ENCODE peak calls at places on chromosome 12, in five cellular contexts. S, C, I, W and K are unnamed samples.

GRCh38 chr12:117028254-117028653 is 71.0 kb downstream of the TESC start:
- DNase-seq in W (peak; percentile 56), I (no peak), S (no peak), C (no peak), K (no peak)

GRCh38 chr12:91256471-91256870 is 73.9 kb upstream of the DCN start:
- DNase-seq in S (peak; percentile 47), C (no peak), I (no peak), W (no peak), K (no peak)

GRCh38 chr12:64082866-64083268 is 139.2 kb downstream of the KICS2 start:
- DNase-seq in W (no peak), I (no peak), S (no peak), C (no peak), K (peak; percentile 75)

GRCh38 chr12:68477906-68478305 is 132.8 kb upstream of the RAP1B start:
- DNase-seq in I (no peak), W (no peak), C (no peak), S (no peak), K (no peak)

GRCh38 chr12:53289891-53290290 is 5.5 kb upstream of the PFDN5 start:
- DNase-seq in C (no peak), W (no peak), S (no peak), I (no peak), K (no peak)

GRCh38 chr12:132851465-132851864 is 22.8 kb upstream of the GOLGA3 start:
- DNase-seq in S (no peak), I (no peak), C (no peak), W (no peak), K (no peak)

GRCh38 chr12:20486233-20486632 is 117.9 kb downstream of the PDE3A start:
- DNase-seq in I (no peak), C (no peak), S (no peak), W (no peak), K (peak; percentile 24)

GRCh38 chr12:100576311-100577036 is 3.0 kb downstream of the GAS2L3 start:
- DNase-seq in S (peak; percentile 44), C (no peak), W (no peak), I (no peak), K (no peak)

GRCh38 chr12:13707829-13708228 is 273.6 kb downstream of the GRIN2B start:
- DNase-seq in C (no peak), S (no peak), I (no peak), W (no peak), K (no peak)

GRCh38 chr12:31650927-31651326 is 8.6 kb upstream of the ETFBKMT start:
- DNase-seq in S (no peak), W (peak; percentile 35), C (no peak), I (no peak), K (no peak)

GRCh38 chr12:110245278-110245868 is 35.7 kb upstream of the ATP2A2 start:
- DNase-seq in W (peak; percentile 52), S (no peak), C (no peak), I (peak; percentile 43), K (no peak)

GRCh38 chr12:121799175-121799841 is 4.5 kb upstream of the SETD1B start:
- DNase-seq in C (peak; percentile 89), S (no peak), W (peak; percentile 75), I (no peak), K (peak; percentile 93)

GRCh38 chr12:84842406-84843013 is 70.1 kb downstream of the SLC6A15 start:
- DNase-seq in C (peak; percentile 54), S (peak; percentile 55), I (no peak), W (no peak), K (peak; percentile 54)

GRCh38 chr12:19941096-19941495 is 427.2 kb upstream of the PDE3A start:
- DNase-seq in S (no peak), W (no peak), I (no peak), C (no peak), K (no peak)

GRCh38 chr12:88185988-88186387 is 43.9 kb downstream of the TMTC3 start:
- DNase-seq in S (peak; percentile 42), C (no peak), W (no peak), I (no peak), K (peak; percentile 56)

GRCh38 chr12:23949212-23950010 is at the start of gene SOX5:
- DNase-seq in W (peak; percentile 32), I (no peak), S (no peak), C (no peak), K (peak; percentile 67)

GRCh38 chr12:45138609-45139008 is 77.3 kb upstream of the ANO6 start:
- DNase-seq in C (no peak), W (no peak), S (no peak), I (no peak), K (no peak)

GRCh38 chr12:57719777-57720605 is 18.6 kb downstream of the AGAP2 start:
- DNase-seq in S (no peak), I (no peak), W (no peak), C (no peak), K (no peak)

GRCh38 chr12:121796855-121797751 is 3.6 kb upstream of the RHOF start:
- DNase-seq in W (peak; percentile 100), C (peak; percentile 88), I (no peak), S (no peak), K (peak; percentile 96)

GRCh38 chr12:128863957-128864356 is 10.7 kb downstream of the GLT1D1 start:
- DNase-seq in I (no peak), C (no peak), W (no peak), S (no peak), K (no peak)

GRCh38 chr12:95626854-95627253 is 75.6 kb upstream of the USP44 start:
- DNase-seq in S (no peak), I (no peak), W (no peak), C (no peak), K (no peak)

GRCh38 chr12:97912943-97913342 is 450.3 kb downstream of the RMST start:
- DNase-seq in S (no peak), C (no peak), W (no peak), I (no peak), K (no peak)

GRCh38 chr12:89566615-89567014 is 40.8 kb upstream of the POC1B start:
- DNase-seq in C (no peak), I (no peak), W (no peak), S (no peak), K (no peak)

GRCh38 chr12:71158361-71158882 is 623 bp upstream of the TSPAN8 start:
- DNase-seq in I (no peak), S (no peak), W (no peak), C (peak; percentile 40), K (peak; percentile 67)

GRCh38 chr12:90977224-90977623 is 22.2 kb upstream of the CCER1 start:
- DNase-seq in C (no peak), W (no peak), I (no peak), S (no peak), K (no peak)

GRCh38 chr12:76266797-76267196 is 81.4 kb downstream of the BBS10 start:
- DNase-seq in I (no peak), S (peak; percentile 52), C (no peak), W (peak; percentile 12), K (peak; percentile 16)

GRCh38 chr12:132317233-132317938 is 12.0 kb downstream of the GALNT9 start:
- DNase-seq in W (no peak), S (no peak), I (no peak), C (no peak), K (no peak)

GRCh38 chr12:3076730-3077571 is at the start of gene TSPAN9:
- DNase-seq in S (no peak), I (peak; percentile 71), C (no peak), W (peak; percentile 90), K (peak; percentile 82)

GRCh38 chr12:120402217-120402616 is 33.3 kb upstream of the MSI1 start:
- DNase-seq in S (no peak), C (no peak), I (no peak), W (no peak), K (no peak)

GRCh38 chr12:52175411-52176350 is 16.1 kb downstream of the KRT80 start:
- DNase-seq in I (no peak), W (no peak), S (no peak), C (peak; percentile 85), K (peak; percentile 92)

GRCh38 chr12:120126635-120127005 is 10.1 kb upstream of the RAB35 start:
- DNase-seq in S (no peak), C (no peak), I (no peak), W (no peak), K (no peak)

GRCh38 chr12:14723763-14724162 is 27.4 kb upstream of the GUCY2C start:
- DNase-seq in W (peak; percentile 71), S (peak; percentile 22), I (peak; percentile 21), C (peak; percentile 8), K (peak; percentile 58)

GRCh38 chr12:98013560-98013959 is 501.8 kb upstream of the TMPO start:
- DNase-seq in I (no peak), S (no peak), W (no peak), C (no peak), K (no peak)

GRCh38 chr12:58917699-58918334 is 2.5 kb downstream of the LRIG3 start:
- DNase-seq in W (no peak), S (no peak), I (no peak), C (no peak), K (peak; percentile 10)

GRCh38 chr12:120012067-120012621 is 23.1 kb downstream of the BICDL1 start:
- DNase-seq in W (no peak), I (peak; percentile 27), S (peak; percentile 22), C (peak; percentile 32), K (no peak)

GRCh38 chr12:109983432-109984142 is 12.6 kb downstream of the GIT2 start:
- DNase-seq in S (no peak), W (peak; percentile 47), C (no peak), I (no peak), K (no peak)

GRCh38 chr12:57726151-57726883 is 12.2 kb downstream of the AGAP2 start:
- DNase-seq in W (peak; percentile 89), S (peak; percentile 56), C (peak; percentile 86), I (no peak), K (peak; percentile 83)

GRCh38 chr12:82857911-82858533 is 171.3 kb downstream of the TMTC2 start:
- DNase-seq in I (no peak), W (no peak), C (no peak), S (no peak), K (no peak)